ENCODE peak calls at places on chromosomes 1 and 21, in five cellular contexts. One of them, this sample, is unnamed.
A peak's percentile ranks its signal among the peaks of the same experiment; 100 is the strongest.

GRCh38 chr1:2298685-2299673 is 70.9 kb downstream of the SKI start:
- DNase-seq in lower leg skin: no peak
- DNase-seq in gastrocnemius medialis: no peak
- DNase-seq in ovary: no peak
- DNase-seq in esophagus muscularis mucosa: no peak
- DNase-seq in this sample: no peak

GRCh38 chr1:65467536-65467935 is 47.1 kb downstream of the LEPR start:
- DNase-seq in lower leg skin: no peak
- DNase-seq in ovary: no peak
- DNase-seq in esophagus muscularis mucosa: no peak
- DNase-seq in gastrocnemius medialis: no peak
- DNase-seq in this sample: no peak

GRCh38 chr1:74673351-74674111 is at the start of gene ERICH3:
- DNase-seq in esophagus muscularis mucosa: no peak
- DNase-seq in ovary: peak; percentile 16
- DNase-seq in lower leg skin: no peak
- DNase-seq in gastrocnemius medialis: no peak
- DNase-seq in this sample: no peak

GRCh38 chr1:9628541-9629444 is 22.7 kb upstream of the PIK3CD start:
- DNase-seq in ovary: no peak
- DNase-seq in gastrocnemius medialis: no peak
- DNase-seq in esophagus muscularis mucosa: no peak
- DNase-seq in lower leg skin: no peak
- DNase-seq in this sample: no peak

GRCh38 chr1:40848530-40849189 is 13.5 kb downstream of the CITED4 start:
- DNase-seq in lower leg skin: peak; percentile 89
- DNase-seq in ovary: peak; percentile 58
- DNase-seq in gastrocnemius medialis: peak; percentile 24
- DNase-seq in esophagus muscularis mucosa: no peak
- DNase-seq in this sample: peak; percentile 62

GRCh38 chr1:205042911-205043806 is at the start of gene CNTN2:
- DNase-seq in gastrocnemius medialis: no peak
- DNase-seq in ovary: no peak
- DNase-seq in lower leg skin: no peak
- DNase-seq in esophagus muscularis mucosa: no peak
- DNase-seq in this sample: no peak

GRCh38 chr1:244920911-244921310 is 56.6 kb upstream of the HNRNPU start:
- DNase-seq in esophagus muscularis mucosa: no peak
- DNase-seq in gastrocnemius medialis: peak; percentile 75
- DNase-seq in ovary: no peak
- DNase-seq in lower leg skin: no peak
- DNase-seq in this sample: no peak

GRCh38 chr1:40032240-40032891 is 8.2 kb upstream of the CAP1 start:
- DNase-seq in lower leg skin: no peak
- DNase-seq in esophagus muscularis mucosa: no peak
- DNase-seq in gastrocnemius medialis: peak; percentile 39
- DNase-seq in ovary: no peak
- DNase-seq in this sample: peak; percentile 55

GRCh38 chr1:207034208-207034607 is 1.7 kb upstream of the C1orf116 start:
- DNase-seq in ovary: no peak
- DNase-seq in gastrocnemius medialis: no peak
- DNase-seq in lower leg skin: no peak
- DNase-seq in esophagus muscularis mucosa: no peak
- DNase-seq in this sample: no peak

GRCh38 chr1:29439615-29440014 is 203.3 kb downstream of the PTPRU start:
- DNase-seq in gastrocnemius medialis: no peak
- DNase-seq in esophagus muscularis mucosa: no peak
- DNase-seq in ovary: no peak
- DNase-seq in lower leg skin: peak; percentile 50
- DNase-seq in this sample: no peak

GRCh38 chr1:156128749-156129682 is 14.5 kb downstream of the LMNA start:
- DNase-seq in esophagus muscularis mucosa: no peak
- DNase-seq in lower leg skin: no peak
- DNase-seq in gastrocnemius medialis: no peak
- DNase-seq in ovary: peak; percentile 77
- DNase-seq in this sample: peak; percentile 84

GRCh38 chr21:17925900-17926299 is 106.7 kb upstream of the C21orf91 start:
- DNase-seq in ovary: no peak
- DNase-seq in lower leg skin: no peak
- DNase-seq in esophagus muscularis mucosa: no peak
- DNase-seq in gastrocnemius medialis: no peak
- DNase-seq in this sample: no peak

GRCh38 chr1:94562502-94563260 is 21.1 kb upstream of the F3 start:
- DNase-seq in gastrocnemius medialis: no peak
- DNase-seq in lower leg skin: no peak
- DNase-seq in ovary: no peak
- DNase-seq in esophagus muscularis mucosa: no peak
- DNase-seq in this sample: no peak

GRCh38 chr1:164637461-164638375 is 78.7 kb downstream of the PBX1 start:
- DNase-seq in ovary: no peak
- DNase-seq in esophagus muscularis mucosa: no peak
- DNase-seq in gastrocnemius medialis: no peak
- DNase-seq in lower leg skin: no peak
- DNase-seq in this sample: peak; percentile 63

GRCh38 chr1:50531601-50532000 is 108.4 kb upstream of the DMRTA2 start:
- DNase-seq in ovary: no peak
- DNase-seq in gastrocnemius medialis: no peak
- DNase-seq in esophagus muscularis mucosa: no peak
- DNase-seq in lower leg skin: no peak
- DNase-seq in this sample: no peak

DNA sequence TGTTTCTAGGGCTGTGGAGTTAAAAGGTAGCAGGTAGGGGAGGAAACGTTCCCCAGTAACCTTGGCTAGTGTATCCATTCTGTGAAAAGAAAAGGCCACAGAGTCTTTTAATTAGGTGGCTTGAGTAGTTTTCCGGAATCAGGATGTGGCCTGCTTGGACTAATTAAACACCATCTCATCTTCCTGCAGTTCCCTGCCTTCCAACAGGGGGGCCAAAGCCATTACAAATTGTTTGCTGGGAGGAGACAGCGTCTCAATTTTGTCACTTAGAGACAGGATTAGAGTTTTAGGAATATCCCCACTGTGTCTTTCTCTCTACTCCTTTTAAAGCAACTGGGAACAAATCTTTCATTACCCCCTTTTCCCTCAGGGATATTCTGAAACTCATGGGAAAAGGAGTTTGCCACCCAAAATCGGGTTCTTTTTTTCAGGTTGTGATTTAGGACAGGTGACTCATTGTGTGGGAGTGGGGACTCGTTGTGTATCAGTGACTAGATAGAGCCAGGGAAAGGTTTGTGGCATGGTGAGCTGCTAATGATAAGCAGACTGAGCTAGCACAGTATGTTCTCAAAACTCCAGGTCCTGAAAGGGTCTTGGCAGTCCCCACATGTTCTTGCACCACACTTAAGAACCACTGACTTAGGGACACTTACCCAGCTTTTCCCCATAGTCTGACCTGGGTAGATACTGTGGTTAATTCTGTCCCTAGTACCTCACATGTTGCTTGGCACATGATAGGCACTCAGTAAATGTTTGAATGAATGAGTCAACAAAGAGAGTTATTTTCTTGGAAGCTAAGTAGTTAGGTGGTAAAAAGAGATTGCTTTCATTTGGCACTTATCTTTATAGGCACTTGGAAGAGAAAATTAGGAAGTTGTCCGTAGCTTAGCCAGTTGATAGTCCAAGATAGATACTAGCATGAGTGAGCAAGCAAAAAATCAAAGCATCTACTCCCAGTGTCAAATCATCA is 22.5 kb downstream of the INTS3 start:
- DNase-seq in ovary: no peak
- DNase-seq in lower leg skin: no peak
- DNase-seq in gastrocnemius medialis: peak; percentile 71
- DNase-seq in esophagus muscularis mucosa: no peak
- DNase-seq in this sample: no peak
- TF ChIP-seq CTCF in ovary: no peak
- TF ChIP-seq CTCF in lower leg skin: no peak
- TF ChIP-seq CTCF in gastrocnemius medialis: no peak
- TF ChIP-seq CTCF in esophagus muscularis mucosa: no peak
- TF ChIP-seq CTCF in this sample: no peak

GRCh38 chr1:243850013-243850367 is at the start of gene AKT3:
- DNase-seq in ovary: peak; percentile 89
- DNase-seq in lower leg skin: no peak
- DNase-seq in esophagus muscularis mucosa: no peak
- DNase-seq in gastrocnemius medialis: peak; percentile 66
- DNase-seq in this sample: peak; percentile 86

GRCh38 chr1:243851765-243852164 is 1.7 kb upstream of the AKT3 start:
- DNase-seq in gastrocnemius medialis: no peak
- DNase-seq in esophagus muscularis mucosa: no peak
- DNase-seq in ovary: no peak
- DNase-seq in lower leg skin: no peak
- DNase-seq in this sample: no peak

GRCh38 chr1:243851129-243851756 is 1.2 kb upstream of the AKT3 start:
- DNase-seq in gastrocnemius medialis: no peak
- DNase-seq in esophagus muscularis mucosa: no peak
- DNase-seq in lower leg skin: no peak
- DNase-seq in ovary: no peak
- DNase-seq in this sample: no peak

GRCh38 chr1:243849089-243850012 is 692 bp downstream of the AKT3 start:
- DNase-seq in ovary: peak; percentile 78
- DNase-seq in esophagus muscularis mucosa: no peak
- DNase-seq in gastrocnemius medialis: peak; percentile 19
- DNase-seq in lower leg skin: peak; percentile 93
- DNase-seq in this sample: peak; percentile 61

DNA sequence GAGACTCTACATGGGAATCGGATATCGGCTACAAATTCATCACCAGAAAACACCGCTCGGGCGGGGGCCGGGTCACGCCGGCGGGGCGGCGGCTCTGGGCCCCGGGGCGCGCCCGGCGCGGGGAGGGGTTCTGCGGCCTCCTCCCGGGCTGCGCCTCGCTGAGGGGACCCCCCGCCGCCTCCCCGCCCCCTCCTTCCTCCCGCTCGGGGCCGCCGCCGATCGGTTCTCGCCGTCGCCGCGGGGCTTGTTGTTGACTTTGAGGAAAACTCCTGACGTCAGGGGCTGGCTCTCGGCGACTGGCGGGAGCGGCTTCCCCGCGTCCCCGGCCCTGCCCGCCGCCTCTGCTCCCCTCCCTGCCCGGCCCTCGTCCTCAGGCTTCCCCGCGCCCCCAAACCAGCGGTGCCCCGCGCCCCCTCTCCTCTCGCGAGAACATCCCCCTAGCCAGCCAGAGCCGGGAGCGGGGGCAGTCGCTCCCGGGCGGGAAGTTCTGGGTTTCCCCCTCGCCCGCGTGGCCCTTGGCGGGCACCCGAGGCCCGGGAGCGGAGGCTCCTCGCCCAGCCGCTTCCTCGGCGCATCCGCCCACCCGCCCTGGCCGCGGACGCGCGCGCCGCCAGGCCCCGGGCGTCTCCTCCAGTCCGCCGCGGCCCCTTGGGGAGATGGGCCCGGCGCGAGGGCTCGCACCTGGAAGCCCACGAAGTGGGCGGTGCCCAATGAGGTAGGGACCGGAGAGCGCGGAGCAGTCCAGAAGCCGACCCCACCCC is 505 bp upstream of the AKT3 start:
- DNase-seq in gastrocnemius medialis: peak; percentile 50
- DNase-seq in lower leg skin: peak; percentile 96
- DNase-seq in esophagus muscularis mucosa: peak; percentile 95
- DNase-seq in ovary: peak; percentile 92
- DNase-seq in this sample: peak; percentile 86
- TF ChIP-seq POLR2A in gastrocnemius medialis: peak; percentile 80
- TF ChIP-seq POLR2A in lower leg skin: no peak
- TF ChIP-seq POLR2A in esophagus muscularis mucosa: no peak
- TF ChIP-seq POLR2A in ovary: peak; percentile 28
- TF ChIP-seq POLR2A in this sample: no peak

GRCh38 chr1:24932725-24933294 is 2.7 kb upstream of the RUNX3 start:
- DNase-seq in lower leg skin: no peak
- DNase-seq in ovary: no peak
- DNase-seq in gastrocnemius medialis: no peak
- DNase-seq in esophagus muscularis mucosa: no peak
- DNase-seq in this sample: no peak

GRCh38 chr1:24933468-24933867 is 3.4 kb upstream of the RUNX3 start:
- DNase-seq in ovary: no peak
- DNase-seq in gastrocnemius medialis: no peak
- DNase-seq in esophagus muscularis mucosa: no peak
- DNase-seq in lower leg skin: no peak
- DNase-seq in this sample: no peak

GRCh38 chr1:24931481-24932221 is 1.6 kb upstream of the RUNX3 start:
- DNase-seq in ovary: no peak
- DNase-seq in lower leg skin: no peak
- DNase-seq in gastrocnemius medialis: no peak
- DNase-seq in esophagus muscularis mucosa: no peak
- DNase-seq in this sample: no peak

GRCh38 chr1:24930703-24931480 is 816 bp upstream of the RUNX3 start:
- DNase-seq in lower leg skin: no peak
- DNase-seq in ovary: no peak
- DNase-seq in esophagus muscularis mucosa: no peak
- DNase-seq in gastrocnemius medialis: no peak
- DNase-seq in this sample: peak; percentile 35

DNA sequence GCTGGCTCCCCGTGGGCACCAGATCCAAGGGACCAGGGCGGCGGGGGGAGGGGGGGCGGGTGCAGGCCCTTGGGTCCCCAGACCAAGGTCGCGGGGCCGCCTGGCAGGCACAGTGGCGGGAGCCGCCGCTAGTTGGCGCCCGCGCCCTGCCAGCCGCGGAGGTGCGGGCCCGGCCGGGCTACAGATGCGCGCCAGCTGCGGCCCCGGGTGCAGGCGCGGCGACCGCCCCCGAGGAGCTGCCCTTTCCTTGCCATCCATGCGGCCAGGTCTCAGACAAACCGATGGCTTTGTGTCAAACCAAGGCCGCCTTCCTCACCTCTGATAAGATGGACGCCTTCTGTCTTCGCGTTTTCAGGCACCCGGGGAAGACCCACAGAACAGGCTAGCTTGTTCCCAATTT is 2.2 kb upstream of the RUNX3 start:
- DNase-seq in lower leg skin: no peak
- DNase-seq in esophagus muscularis mucosa: no peak
- DNase-seq in gastrocnemius medialis: no peak
- DNase-seq in ovary: no peak
- DNase-seq in this sample: peak; percentile 82
- TF ChIP-seq CTCF in lower leg skin: no peak
- TF ChIP-seq CTCF in esophagus muscularis mucosa: peak; percentile 67
- TF ChIP-seq CTCF in gastrocnemius medialis: peak; percentile 10
- TF ChIP-seq CTCF in ovary: no peak
- TF ChIP-seq CTCF in this sample: peak; percentile 85

DNA sequence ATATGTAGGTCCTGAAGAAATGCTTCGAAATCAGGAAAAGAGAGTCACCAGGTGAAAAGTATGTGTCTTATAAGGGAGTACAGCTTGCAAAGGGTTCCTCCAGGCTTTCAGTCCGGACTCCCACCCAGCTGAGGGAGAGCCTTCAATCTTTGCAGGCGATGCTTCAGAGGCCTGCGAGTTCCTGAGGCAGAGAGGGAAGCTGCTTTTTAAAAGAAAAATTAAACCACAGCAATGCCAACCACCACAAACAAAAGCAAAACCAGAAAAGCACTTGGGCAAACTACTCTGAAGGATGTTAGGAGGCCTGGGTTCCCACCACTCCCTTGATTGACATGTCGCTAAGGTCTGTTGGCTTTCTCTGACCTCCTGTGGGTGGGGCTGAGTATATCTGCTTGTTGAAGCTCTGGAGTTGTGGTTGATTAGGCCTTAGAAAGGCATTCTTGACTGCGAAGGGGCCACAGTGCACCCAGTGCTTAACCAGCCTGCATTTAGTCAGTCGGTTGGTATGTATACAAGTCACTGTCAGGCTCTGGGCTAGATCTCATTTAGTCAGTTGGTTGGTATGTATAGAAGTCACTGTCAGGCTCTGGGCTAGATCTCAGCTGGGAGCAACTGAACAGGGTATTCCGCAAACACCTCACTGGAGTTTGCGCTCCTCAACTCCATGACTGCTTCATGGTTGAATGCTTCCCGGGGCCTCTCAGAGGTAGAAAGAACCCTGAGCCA is 1.2 kb downstream of the NIPAL3 start:
- DNase-seq in lower leg skin: no peak
- DNase-seq in esophagus muscularis mucosa: no peak
- DNase-seq in ovary: no peak
- DNase-seq in gastrocnemius medialis: no peak
- DNase-seq in this sample: no peak
- TF ChIP-seq POLR2A in lower leg skin: no peak
- TF ChIP-seq POLR2A in esophagus muscularis mucosa: no peak
- TF ChIP-seq POLR2A in ovary: no peak
- TF ChIP-seq POLR2A in gastrocnemius medialis: no peak
- TF ChIP-seq POLR2A in this sample: no peak